ENCODE peak calls at places on chromosomes 12 and 14, in four cellular contexts. One of them, this sample, is unnamed. For H3K27me3, the result is how much of the 10 kb centered on the place peaks cover.

GRCh38 chr14:90136904-90137303 is 75.1 kb downstream of the KCNK13 start:
- DNase-seq in psoas muscle: no peak
- DNase-seq in effector memory CD4-positive, alpha-beta T cell: no peak
- DNase-seq in upper lobe of right lung: no peak
- DNase-seq in this sample: no peak

GRCh38 chr14:90625445-90625844 is 190.8 kb downstream of the TTC7B start:
- DNase-seq in psoas muscle: peak
- DNase-seq in effector memory CD4-positive, alpha-beta T cell: no peak
- DNase-seq in upper lobe of right lung: no peak
- DNase-seq in this sample: no peak

GRCh38 chr12:67524861-67525499 is 123.6 kb upstream of the DYRK2 start:
- DNase-seq in psoas muscle: no peak
- DNase-seq in effector memory CD4-positive, alpha-beta T cell: no peak
- DNase-seq in upper lobe of right lung: no peak
- DNase-seq in this sample: no peak

GRCh38 chr12:77120695-77121094 is 55.3 kb upstream of the E2F7 start:
- DNase-seq in psoas muscle: no peak
- DNase-seq in effector memory CD4-positive, alpha-beta T cell: no peak
- DNase-seq in upper lobe of right lung: no peak
- DNase-seq in this sample: no peak

GRCh38 chr12:1716215-1716862 is 25.5 kb downstream of the ADIPOR2 start:
- DNase-seq in psoas muscle: no peak
- DNase-seq in effector memory CD4-positive, alpha-beta T cell: no peak
- DNase-seq in upper lobe of right lung: no peak
- DNase-seq in this sample: no peak

GRCh38 chr14:105475916-105476845 is 1.6 kb downstream of the CRIP2 start:
- DNase-seq in psoas muscle: peak
- DNase-seq in effector memory CD4-positive, alpha-beta T cell: no peak
- DNase-seq in upper lobe of right lung: no peak
- DNase-seq in this sample: no peak

GRCh38 chr12:131892711-131893604 is 1.5 kb upstream of the ULK1 start:
- DNase-seq in psoas muscle: no peak
- DNase-seq in effector memory CD4-positive, alpha-beta T cell: no peak
- DNase-seq in upper lobe of right lung: no peak
- DNase-seq in this sample: no peak

GRCh38 chr12:117408161-117408791 is 46.9 kb upstream of the NOS1 start:
- DNase-seq in psoas muscle: no peak
- DNase-seq in effector memory CD4-positive, alpha-beta T cell: no peak
- DNase-seq in upper lobe of right lung: peak
- DNase-seq in this sample: no peak

GRCh38 chr12:79420146-79420618 is 270.6 kb downstream of the PAWR start:
- DNase-seq in psoas muscle: no peak
- DNase-seq in effector memory CD4-positive, alpha-beta T cell: no peak
- DNase-seq in upper lobe of right lung: no peak
- DNase-seq in this sample: no peak

GRCh38 chr14:99011385-99011784 is 260.6 kb downstream of the BCL11B start:
- DNase-seq in psoas muscle: no peak
- DNase-seq in effector memory CD4-positive, alpha-beta T cell: no peak
- DNase-seq in upper lobe of right lung: no peak
- DNase-seq in this sample: no peak

GRCh38 chr12:61355105-61355504 is 905.1 kb upstream of the USP15 start:
- DNase-seq in psoas muscle: no peak
- DNase-seq in effector memory CD4-positive, alpha-beta T cell: no peak
- DNase-seq in upper lobe of right lung: no peak
- DNase-seq in this sample: no peak

GRCh38 chr14:99418217-99418616 is 62.4 kb downstream of the SETD3 start:
- DNase-seq in psoas muscle: no peak
- DNase-seq in effector memory CD4-positive, alpha-beta T cell: no peak
- DNase-seq in upper lobe of right lung: no peak
- DNase-seq in this sample: no peak

GRCh38 chr12:110498984-110499706 is 2.8 kb downstream of the VPS29 start:
- DNase-seq in psoas muscle: no peak
- DNase-seq in effector memory CD4-positive, alpha-beta T cell: no peak
- DNase-seq in upper lobe of right lung: no peak
- DNase-seq in this sample: no peak

GRCh38 chr12:71152838-71153237 is 5.0 kb downstream of the TSPAN8 start:
- DNase-seq in psoas muscle: no peak
- DNase-seq in effector memory CD4-positive, alpha-beta T cell: no peak
- DNase-seq in upper lobe of right lung: no peak
- DNase-seq in this sample: no peak

GRCh38 chr14:99564256-99564902 is 39.6 kb downstream of the CCDC85C start:
- DNase-seq in psoas muscle: no peak
- DNase-seq in effector memory CD4-positive, alpha-beta T cell: no peak
- DNase-seq in upper lobe of right lung: no peak
- DNase-seq in this sample: no peak

GRCh38 chr12:59079472-59079871 is 159.2 kb upstream of the LRIG3 start:
- DNase-seq in psoas muscle: no peak
- DNase-seq in effector memory CD4-positive, alpha-beta T cell: no peak
- DNase-seq in upper lobe of right lung: no peak
- DNase-seq in this sample: no peak
- H3K27me3 ChIP-seq in psoas muscle: under half
- H3K27me3 ChIP-seq in effector memory CD4-positive, alpha-beta T cell: under half
- H3K27me3 ChIP-seq in upper lobe of right lung: under half
- H3K27me3 ChIP-seq in this sample: under half

DNA sequence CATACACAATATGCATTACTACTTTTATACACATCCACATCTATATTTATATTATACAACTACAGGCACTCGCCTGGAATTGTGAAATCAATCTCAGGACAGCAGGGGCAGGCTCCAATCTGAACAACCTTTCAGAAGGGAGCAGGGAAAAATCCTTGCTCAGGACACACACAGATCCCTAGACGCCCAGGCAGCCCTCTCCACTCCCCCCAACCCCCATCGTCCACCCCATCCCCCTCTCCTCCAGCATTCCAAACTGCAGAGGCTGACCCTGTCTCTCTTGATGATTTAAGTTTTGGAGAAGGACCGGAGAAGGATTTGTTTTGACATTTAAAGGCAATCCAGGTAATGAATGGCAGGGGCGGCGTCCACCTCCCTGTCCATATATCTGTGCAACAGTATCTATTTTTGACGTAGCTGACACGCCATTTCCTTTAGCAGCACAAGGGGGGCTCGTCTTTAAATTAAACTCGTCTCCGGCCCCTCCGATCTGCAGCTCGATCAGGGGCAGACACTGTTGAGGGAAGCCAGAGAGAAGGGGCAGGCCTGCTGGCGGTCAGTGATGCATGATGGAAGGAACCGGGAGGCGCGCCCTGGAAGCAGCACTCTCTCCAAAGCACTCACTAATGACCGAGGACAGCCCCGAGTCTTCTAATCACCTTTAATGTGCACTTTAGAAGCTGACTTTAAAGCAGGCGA is 95.0 kb upstream of the TBX5 start:
- DNase-seq in psoas muscle: no peak
- DNase-seq in effector memory CD4-positive, alpha-beta T cell: no peak
- DNase-seq in upper lobe of right lung: no peak
- DNase-seq in this sample: no peak
- H3K27me3 ChIP-seq in psoas muscle: under half
- H3K27me3 ChIP-seq in effector memory CD4-positive, alpha-beta T cell: under half
- H3K27me3 ChIP-seq in upper lobe of right lung: under half
- H3K27me3 ChIP-seq in this sample: under half

GRCh38 chr12:58424735-58425379 is 483.5 kb downstream of the ATP23 start:
- DNase-seq in psoas muscle: no peak
- DNase-seq in effector memory CD4-positive, alpha-beta T cell: no peak
- DNase-seq in upper lobe of right lung: no peak
- DNase-seq in this sample: no peak
- H3K27me3 ChIP-seq in psoas muscle: under half
- H3K27me3 ChIP-seq in effector memory CD4-positive, alpha-beta T cell: under half
- H3K27me3 ChIP-seq in upper lobe of right lung: under half
- H3K27me3 ChIP-seq in this sample: under half

DNA sequence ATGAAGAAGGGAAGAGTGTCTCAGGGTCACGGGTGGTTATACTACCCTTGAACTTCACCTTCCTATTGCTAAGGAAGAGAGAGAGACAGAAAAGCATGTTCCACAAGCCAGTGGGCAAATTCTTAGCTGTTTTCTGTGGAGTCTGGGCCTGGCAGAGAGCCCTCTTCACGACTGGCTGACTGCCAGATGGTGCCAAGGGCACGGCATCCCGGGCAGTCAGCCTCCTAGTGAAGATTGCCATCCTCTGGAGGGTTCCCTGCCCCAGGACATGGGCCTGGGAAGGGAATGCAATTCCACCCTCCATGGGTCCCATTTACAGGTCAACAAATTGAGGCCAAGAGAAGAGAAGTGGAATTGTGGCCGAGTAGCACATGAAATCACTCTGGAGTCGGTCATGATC is 9.7 kb downstream of the TUNAR start:
- DNase-seq in psoas muscle: no peak
- DNase-seq in effector memory CD4-positive, alpha-beta T cell: no peak
- DNase-seq in upper lobe of right lung: no peak
- DNase-seq in this sample: no peak
- H3K27me3 ChIP-seq in psoas muscle: under half
- H3K27me3 ChIP-seq in effector memory CD4-positive, alpha-beta T cell: under half
- H3K27me3 ChIP-seq in upper lobe of right lung: under half
- H3K27me3 ChIP-seq in this sample: under half

GRCh38 chr14:104239185-104239775 is 100.9 kb downstream of the KIF26A start:
- DNase-seq in psoas muscle: no peak
- DNase-seq in effector memory CD4-positive, alpha-beta T cell: no peak
- DNase-seq in upper lobe of right lung: no peak
- DNase-seq in this sample: no peak
- H3K27me3 ChIP-seq in psoas muscle: under half
- H3K27me3 ChIP-seq in effector memory CD4-positive, alpha-beta T cell: under half
- H3K27me3 ChIP-seq in upper lobe of right lung: under half
- H3K27me3 ChIP-seq in this sample: under half

GRCh38 chr12:5456906-5457305 is 25.0 kb downstream of the NTF3 start:
- DNase-seq in psoas muscle: no peak
- DNase-seq in effector memory CD4-positive, alpha-beta T cell: no peak
- DNase-seq in upper lobe of right lung: no peak
- DNase-seq in this sample: no peak

GRCh38 chr12:5459051-5459782 is 27.3 kb downstream of the NTF3 start:
- DNase-seq in psoas muscle: no peak
- DNase-seq in effector memory CD4-positive, alpha-beta T cell: no peak
- DNase-seq in upper lobe of right lung: no peak
- DNase-seq in this sample: no peak

GRCh38 chr12:5456025-5456424 is 24.1 kb downstream of the NTF3 start:
- DNase-seq in psoas muscle: no peak
- DNase-seq in effector memory CD4-positive, alpha-beta T cell: no peak
- DNase-seq in upper lobe of right lung: no peak
- DNase-seq in this sample: no peak

GRCh38 chr12:5461966-5462365 is 30.1 kb downstream of the NTF3 start:
- DNase-seq in psoas muscle: no peak
- DNase-seq in effector memory CD4-positive, alpha-beta T cell: no peak
- DNase-seq in upper lobe of right lung: no peak
- DNase-seq in this sample: no peak

DNA sequence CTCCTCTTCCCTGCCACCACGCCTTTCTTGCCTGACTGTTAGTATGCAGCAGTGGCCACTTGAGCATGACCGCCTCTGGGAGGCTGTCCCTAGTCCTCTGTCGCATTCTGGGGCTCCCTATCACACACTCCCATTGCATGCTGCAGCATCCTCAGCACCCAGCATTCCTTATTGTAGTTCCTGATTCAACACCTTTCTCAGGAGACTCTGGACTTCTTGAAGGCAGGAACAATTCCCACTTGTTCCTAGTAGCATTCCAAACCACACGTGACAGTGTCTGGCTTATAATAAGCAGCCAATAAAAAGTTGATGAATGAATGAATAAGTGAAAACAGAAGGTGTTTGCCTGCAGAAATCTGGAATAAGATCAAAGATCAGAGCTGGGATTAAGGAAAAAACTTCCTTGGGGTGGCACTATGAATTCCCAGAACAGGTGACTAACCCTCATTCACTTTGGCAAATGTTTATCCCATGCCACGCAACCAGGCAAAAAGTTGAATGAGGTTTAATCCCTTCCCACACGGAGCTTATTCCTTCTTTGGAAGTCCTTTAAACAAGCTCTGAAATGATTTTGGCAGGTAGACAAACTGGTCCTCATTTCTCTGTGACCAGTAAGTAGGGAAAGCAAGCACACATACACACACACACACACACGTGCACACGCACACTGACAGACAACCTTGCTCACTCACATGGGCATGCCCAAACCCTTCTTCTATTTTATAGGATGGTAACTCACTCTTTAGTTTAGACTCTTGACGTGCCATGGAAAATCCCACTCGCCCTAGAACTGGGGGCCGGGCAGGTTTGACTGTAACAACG is 26.5 kb downstream of the NTF3 start:
- DNase-seq in psoas muscle: no peak
- DNase-seq in effector memory CD4-positive, alpha-beta T cell: no peak
- DNase-seq in upper lobe of right lung: no peak
- DNase-seq in this sample: no peak
- H3K27me3 ChIP-seq in psoas muscle: under half
- H3K27me3 ChIP-seq in effector memory CD4-positive, alpha-beta T cell: under half
- H3K27me3 ChIP-seq in upper lobe of right lung: under half
- H3K27me3 ChIP-seq in this sample: under half

DNA sequence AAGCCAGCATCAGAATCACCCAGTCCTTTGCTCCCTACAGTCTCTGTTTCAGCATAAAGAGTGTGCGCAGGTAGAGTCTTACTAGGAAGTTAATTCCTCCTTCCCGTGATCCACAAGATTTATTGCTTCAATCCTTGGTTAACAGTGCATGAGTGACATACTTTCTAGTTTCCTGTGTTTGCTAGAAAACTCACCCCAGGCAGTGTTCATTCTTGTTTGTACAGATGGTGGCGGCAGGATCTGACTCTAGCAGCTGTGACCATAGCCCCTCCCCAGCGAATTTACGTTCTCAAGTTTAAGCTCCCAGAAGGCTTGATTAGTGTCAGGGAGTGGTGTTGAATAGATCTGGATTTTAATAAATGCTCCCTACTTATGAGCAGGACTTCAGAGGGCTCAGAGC is 75.9 kb upstream of the ANO2 start:
- DNase-seq in psoas muscle: no peak
- DNase-seq in effector memory CD4-positive, alpha-beta T cell: no peak
- DNase-seq in upper lobe of right lung: no peak
- DNase-seq in this sample: no peak
- H3K27me3 ChIP-seq in psoas muscle: under half
- H3K27me3 ChIP-seq in effector memory CD4-positive, alpha-beta T cell: under half
- H3K27me3 ChIP-seq in upper lobe of right lung: under half
- H3K27me3 ChIP-seq in this sample: under half

GRCh38 chr14:104458845-104459244 is 120.7 kb upstream of the C14orf180 start:
- DNase-seq in psoas muscle: no peak
- DNase-seq in effector memory CD4-positive, alpha-beta T cell: no peak
- DNase-seq in upper lobe of right lung: no peak
- DNase-seq in this sample: no peak

GRCh38 chr14:104460920-104461651 is 118.5 kb upstream of the C14orf180 start:
- DNase-seq in psoas muscle: no peak
- DNase-seq in effector memory CD4-positive, alpha-beta T cell: no peak
- DNase-seq in upper lobe of right lung: no peak
- DNase-seq in this sample: no peak

GRCh38 chr14:104462651-104463630 is 116.6 kb upstream of the C14orf180 start:
- DNase-seq in psoas muscle: no peak
- DNase-seq in effector memory CD4-positive, alpha-beta T cell: no peak
- DNase-seq in upper lobe of right lung: no peak
- DNase-seq in this sample: no peak

GRCh38 chr14:104464907-104465306 is 114.7 kb upstream of the C14orf180 start:
- DNase-seq in psoas muscle: no peak
- DNase-seq in effector memory CD4-positive, alpha-beta T cell: no peak
- DNase-seq in upper lobe of right lung: no peak
- DNase-seq in this sample: no peak

GRCh38 chr14:104461676-104462443 is 117.7 kb upstream of the C14orf180 start:
- DNase-seq in psoas muscle: no peak
- DNase-seq in effector memory CD4-positive, alpha-beta T cell: no peak
- DNase-seq in upper lobe of right lung: no peak
- DNase-seq in this sample: no peak
- H3K27me3 ChIP-seq in psoas muscle: under half
- H3K27me3 ChIP-seq in effector memory CD4-positive, alpha-beta T cell: under half
- H3K27me3 ChIP-seq in upper lobe of right lung: under half
- H3K27me3 ChIP-seq in this sample: under half

DNA sequence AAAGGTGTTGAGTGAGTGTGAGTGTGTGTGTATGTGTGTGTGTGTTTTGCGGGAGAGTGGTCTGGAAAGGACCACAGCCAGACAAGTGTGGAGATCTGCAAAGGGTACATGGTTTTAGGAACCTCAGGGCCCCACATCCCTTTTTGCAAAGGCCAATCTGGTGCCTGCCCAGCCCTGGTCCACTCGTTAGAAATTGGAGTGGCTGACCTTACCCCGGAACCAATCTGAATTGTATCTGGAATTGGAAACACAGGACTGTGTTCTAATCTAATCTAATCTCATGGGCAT is 11.3 kb upstream of the TBX3 start:
- DNase-seq in psoas muscle: no peak
- DNase-seq in effector memory CD4-positive, alpha-beta T cell: no peak
- DNase-seq in upper lobe of right lung: no peak
- DNase-seq in this sample: no peak
- H3K27me3 ChIP-seq in psoas muscle: half or more
- H3K27me3 ChIP-seq in effector memory CD4-positive, alpha-beta T cell: under half
- H3K27me3 ChIP-seq in upper lobe of right lung: half or more
- H3K27me3 ChIP-seq in this sample: under half

This sample was measured in CD4-positive, CD25-positive, alpha-beta regulatory T cell.